ENCODE peak calls at places on chromosomes 11 and 22, in six cellular contexts. One of them, this sample, is unnamed.

GRCh38 chr11:122661182-122661945 is 5.8 kb downstream of the UBASH3B start:
- DNase-seq in activated naive CD4-positive, alpha-beta T cell: no peak
- DNase-seq in NCI-H1417: no peak
- DNase-seq in A549: no peak
- DNase-seq in GM06990: no peak
- DNase-seq in Caki2: peak
- DNase-seq in this sample: no peak

GRCh38 chr11:15123849-15124248 is 9.1 kb downstream of the INSC start:
- DNase-seq in Caki2: peak
- DNase-seq in NCI-H1417: no peak
- DNase-seq in A549: peak
- DNase-seq in activated naive CD4-positive, alpha-beta T cell: no peak
- DNase-seq in GM06990: no peak
- DNase-seq in this sample: no peak

GRCh38 chr11:14894657-14895598 is 2.9 kb upstream of the CYP2R1 start:
- DNase-seq in GM06990: peak
- DNase-seq in NCI-H1417: no peak
- DNase-seq in Caki2: no peak
- DNase-seq in A549: no peak
- DNase-seq in activated naive CD4-positive, alpha-beta T cell: no peak
- DNase-seq in this sample: no peak

GRCh38 chr11:72673943-72674828 is at the start of gene PDE2A:
- DNase-seq in GM06990: no peak
- DNase-seq in NCI-H1417: peak
- DNase-seq in Caki2: no peak
- DNase-seq in A549: no peak
- DNase-seq in activated naive CD4-positive, alpha-beta T cell: no peak
- DNase-seq in this sample: no peak

GRCh38 chr22:29102300-29102699 is 29.5 kb downstream of the KREMEN1 start:
- DNase-seq in A549: no peak
- DNase-seq in NCI-H1417: no peak
- DNase-seq in activated naive CD4-positive, alpha-beta T cell: no peak
- DNase-seq in Caki2: no peak
- DNase-seq in GM06990: no peak
- DNase-seq in this sample: no peak

GRCh38 chr11:77055056-77055680 is 11.6 kb upstream of the CAPN5 start:
- DNase-seq in NCI-H1417: no peak
- DNase-seq in A549: no peak
- DNase-seq in activated naive CD4-positive, alpha-beta T cell: no peak
- DNase-seq in GM06990: no peak
- DNase-seq in Caki2: no peak
- DNase-seq in this sample: no peak

GRCh38 chr11:95156916-95157568 is 67.4 kb downstream of the ENDOD1 start:
- DNase-seq in NCI-H1417: no peak
- DNase-seq in activated naive CD4-positive, alpha-beta T cell: no peak
- DNase-seq in A549: no peak
- DNase-seq in GM06990: no peak
- DNase-seq in Caki2: no peak
- DNase-seq in this sample: no peak

GRCh38 chr11:11972942-11973341 is 35.5 kb downstream of the DKK3 start:
- DNase-seq in NCI-H1417: no peak
- DNase-seq in GM06990: no peak
- DNase-seq in Caki2: no peak
- DNase-seq in activated naive CD4-positive, alpha-beta T cell: no peak
- DNase-seq in A549: no peak
- DNase-seq in this sample: no peak

GRCh38 chr11:86978756-86979608 is 23.8 kb upstream of the FZD4 start:
- DNase-seq in A549: peak
- DNase-seq in Caki2: no peak
- DNase-seq in NCI-H1417: no peak
- DNase-seq in activated naive CD4-positive, alpha-beta T cell: no peak
- DNase-seq in GM06990: no peak
- DNase-seq in this sample: no peak

GRCh38 chr11:6578134-6578533 is 25.3 kb downstream of the RRP8 start:
- DNase-seq in NCI-H1417: no peak
- DNase-seq in GM06990: no peak
- DNase-seq in Caki2: no peak
- DNase-seq in activated naive CD4-positive, alpha-beta T cell: no peak
- DNase-seq in A549: no peak
- DNase-seq in this sample: no peak

GRCh38 chr11:63710476-63711217 is 29.3 kb downstream of the RTN3 start:
- DNase-seq in activated naive CD4-positive, alpha-beta T cell: no peak
- DNase-seq in Caki2: no peak
- DNase-seq in NCI-H1417: no peak
- DNase-seq in A549: no peak
- DNase-seq in GM06990: no peak
- DNase-seq in this sample: no peak

GRCh38 chr11:64885367-64886286 is 7.2 kb upstream of the EHD1 start:
- DNase-seq in GM06990: no peak
- DNase-seq in activated naive CD4-positive, alpha-beta T cell: no peak
- DNase-seq in Caki2: peak
- DNase-seq in A549: no peak
- DNase-seq in NCI-H1417: no peak
- DNase-seq in this sample: no peak

GRCh38 chr11:64648551-64648950 is 57.5 kb downstream of the SLC22A12 start:
- DNase-seq in A549: no peak
- DNase-seq in activated naive CD4-positive, alpha-beta T cell: no peak
- DNase-seq in NCI-H1417: no peak
- DNase-seq in Caki2: no peak
- DNase-seq in GM06990: no peak
- DNase-seq in this sample: no peak

GRCh38 chr11:119728226-119728626 is 774 bp downstream of the NECTIN1 start:
- DNase-seq in Caki2: no peak
- DNase-seq in NCI-H1417: no peak
- DNase-seq in activated naive CD4-positive, alpha-beta T cell: no peak
- DNase-seq in A549: peak
- DNase-seq in GM06990: no peak
- DNase-seq in this sample: peak

GRCh38 chr11:23406131-23406819 is 546.0 kb upstream of the CCDC179 start:
- DNase-seq in Caki2: no peak
- DNase-seq in A549: no peak
- DNase-seq in GM06990: no peak
- DNase-seq in activated naive CD4-positive, alpha-beta T cell: no peak
- DNase-seq in NCI-H1417: no peak
- DNase-seq in this sample: no peak

GRCh38 chr11:63829823-63830489 is 9.0 kb upstream of the MARK2 start:
- DNase-seq in GM06990: no peak
- DNase-seq in NCI-H1417: no peak
- DNase-seq in A549: no peak
- DNase-seq in Caki2: no peak
- DNase-seq in activated naive CD4-positive, alpha-beta T cell: no peak
- DNase-seq in this sample: no peak

GRCh38 chr11:32312865-32313403 is 122.4 kb downstream of the WT1 start:
- DNase-seq in A549: peak
- DNase-seq in GM06990: no peak
- DNase-seq in NCI-H1417: no peak
- DNase-seq in activated naive CD4-positive, alpha-beta T cell: no peak
- DNase-seq in Caki2: peak
- DNase-seq in this sample: no peak

GRCh38 chr22:38850941-38851849 is 7.4 kb upstream of the NPTXR start:
- DNase-seq in NCI-H1417: no peak
- DNase-seq in Caki2: peak
- DNase-seq in GM06990: no peak
- DNase-seq in A549: peak
- DNase-seq in activated naive CD4-positive, alpha-beta T cell: no peak
- DNase-seq in this sample: no peak

GRCh38 chr22:37433786-37434185 is 6.5 kb upstream of the ELFN2 start:
- DNase-seq in GM06990: no peak
- DNase-seq in NCI-H1417: no peak
- DNase-seq in Caki2: no peak
- DNase-seq in A549: no peak
- DNase-seq in activated naive CD4-positive, alpha-beta T cell: no peak
- DNase-seq in this sample: no peak